ENCODE peak calls at places on chromosomes 3 and 15, in six cellular contexts. T, V, G, B, S and L are unnamed samples.
A peak's percentile ranks its signal among the peaks of the same experiment; 100 is the strongest.

GRCh38 chr15:72074335-72075060 is 43.5 kb downstream of the MYO9A start:
- DNase-seq in V (no peak), B (no peak), G (no peak), T (no peak), S (no peak), L (no peak)

GRCh38 chr3:127369356-127369935 is 81.6 kb upstream of the PRR20G start:
- DNase-seq in T (no peak), V (no peak), S (no peak), B (no peak), G (no peak), L (no peak)

GRCh38 chr3:2822611-2823010 is 287.6 kb downstream of the IL5RA start:
- DNase-seq in V (no peak), S (no peak), T (no peak), G (no peak), B (no peak), L (no peak)

GRCh38 chr3:47009225-47010049 is 30.0 kb downstream of the NBEAL2 start:
- DNase-seq in B (peak; percentile 90), S (peak; percentile 81), T (peak; percentile 77), G (peak; percentile 93), V (peak; percentile 86), L (peak; percentile 90)

GRCh38 chr3:49025005-49025792 is 3.3 kb downstream of the NDUFAF3 start:
- DNase-seq in B (no peak), G (no peak), T (no peak), V (no peak), S (no peak), L (no peak)

GRCh38 chr15:49890689-49891088 is 228.3 kb downstream of the ATP8B4 start:
- DNase-seq in V (no peak), B (no peak), G (no peak), S (no peak), T (no peak), L (no peak)

GRCh38 chr3:71400986-71401451 is 182.5 kb downstream of the FOXP1 start:
- DNase-seq in B (no peak), T (no peak), S (no peak), G (no peak), V (no peak), L (no peak)

GRCh38 chr3:109643590-109643989 is 306.2 kb upstream of the DPPA4 start:
- DNase-seq in G (no peak), T (peak; percentile 42), S (no peak), B (no peak), V (peak; percentile 76), L (no peak)

GRCh38 chr3:55534876-55535275 is 47.8 kb upstream of the WNT5A start:
- DNase-seq in T (peak; percentile 53), S (no peak), B (no peak), G (no peak), V (no peak), L (no peak)

GRCh38 chr15:42156266-42156922 is at the start of gene PLA2G4F:
- DNase-seq in G (no peak), B (no peak), V (no peak), S (no peak), T (peak; percentile 45), L (no peak)

GRCh38 chr3:147420361-147421183 is 11.4 kb downstream of the ZIC1 start:
- DNase-seq in V (no peak), B (no peak), T (no peak), S (no peak), G (no peak), L (no peak)

GRCh38 chr15:39099524-39099923 is 481.4 kb upstream of the THBS1 start:
- DNase-seq in B (no peak), V (peak; percentile 53), G (no peak), T (no peak), S (no peak), L (no peak)

GRCh38 chr3:32973982-32974381 is 22.5 kb downstream of the CCR4 start:
- DNase-seq in V (peak; percentile 6), G (no peak), T (no peak), B (no peak), S (peak; percentile 46), L (peak; percentile 22)

GRCh38 chr15:98678484-98678883 is 30.1 kb downstream of the IGF1R start:
- DNase-seq in S (no peak), B (no peak), T (no peak), G (no peak), V (no peak), L (no peak)

GRCh38 chr3:77042892-77043291 is 3.0 kb downstream of the ROBO2 start:
- DNase-seq in V (no peak), G (no peak), S (no peak), B (no peak), T (no peak), L (no peak)

GRCh38 chr15:62270216-62270921 is 105.3 kb upstream of the C2CD4B start:
- DNase-seq in S (no peak), T (no peak), G (no peak), B (no peak), V (no peak), L (no peak)

GRCh38 chr15:83733206-83733605 is 79.3 kb downstream of the ADAMTSL3 start:
- DNase-seq in V (peak; percentile 92), G (no peak), T (peak; percentile 98), B (no peak), S (no peak), L (peak; percentile 78)

GRCh38 chr3:191415566-191415965 is 45.4 kb upstream of the PYDC2 start:
- DNase-seq in S (no peak), T (no peak), V (no peak), G (no peak), B (no peak), L (no peak)

GRCh38 chr3:47108546-47108945 is 55.4 kb downstream of the SETD2 start:
- DNase-seq in V (peak; percentile 51), T (no peak), B (no peak), S (no peak), G (no peak), L (peak; percentile 17)

GRCh38 chr15:28019594-28020320 is 79.4 kb downstream of the OCA2 start:
- DNase-seq in V (no peak), G (no peak), T (no peak), S (no peak), B (no peak), L (no peak)

GRCh38 chr3:135023985-135024658 is 229.1 kb downstream of the EPHB1 start:
- DNase-seq in T (no peak), B (no peak), S (no peak), G (no peak), V (no peak), L (no peak)

GRCh38 chr15:64351265-64351664 is 4.7 kb downstream of the CSNK1G1 start:
- DNase-seq in V (peak; percentile 18), G (no peak), B (no peak), S (no peak), T (no peak), L (no peak)

GRCh38 chr3:138081371-138082084 is 33.9 kb downstream of the DZIP1L start:
- DNase-seq in T (peak; percentile 65), B (no peak), G (no peak), V (peak; percentile 80), S (no peak), L (no peak)

DNA sequence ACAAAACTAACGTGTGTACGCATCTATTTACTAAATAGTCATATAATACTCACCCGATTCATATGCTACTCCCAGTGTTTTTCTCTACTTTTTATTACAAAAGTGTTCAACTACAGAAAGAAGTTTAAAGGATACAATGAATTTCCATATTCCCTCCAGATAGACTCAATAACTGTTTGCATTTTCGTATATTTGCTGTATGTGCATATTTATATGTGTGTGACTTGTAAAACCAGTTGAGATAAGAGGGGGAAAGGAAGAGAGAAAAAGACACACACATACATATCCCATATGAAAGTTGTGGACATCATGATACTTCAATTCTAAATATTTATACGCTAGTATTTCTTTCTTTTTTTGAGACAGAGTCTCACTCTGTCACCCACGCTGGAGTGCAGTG is 14.1 kb downstream of the LIPC start:
- DNase-seq in S (no peak), V (no peak), T (no peak), B (no peak), G (no peak), L (no peak)
- H3K4me1 ChIP-seq in S (peaks cover 6% of the 10 kb centered on the region), V (peaks cover 26% of the 10 kb centered on the region), T (peaks cover 22% of the 10 kb centered on the region), B (peaks cover 36% of the 10 kb centered on the region), G (no peaks in the 10 kb centered on the region), L (peaks cover 70% of the 10 kb centered on the region)

GRCh38 chr3:194808709-194809108 is 123.0 kb downstream of the FAM43A start:
- DNase-seq in B (no peak), T (peak; percentile 89), G (no peak), S (no peak), V (peak; percentile 22), L (peak; percentile 26)
- H3K27me3 ChIP-seq in B (no peaks in the 10 kb centered on the region), T (peaks cover 45% of the 10 kb centered on the region), G (no peaks in the 10 kb centered on the region), S (peaks cover 9% of the 10 kb centered on the region), V (peaks cover 16% of the 10 kb centered on the region), L (no peaks in the 10 kb centered on the region)

GRCh38 chr15:95713315-95713714 is 617.2 kb upstream of the NR2F2 start:
- DNase-seq in S (no peak), T (no peak), V (no peak), G (no peak), B (no peak), L (no peak)
- H3K4me1 ChIP-seq in S (no peaks in the 10 kb centered on the region), T (peaks cover 4% of the 10 kb centered on the region), V (no peaks in the 10 kb centered on the region), G (peaks cover 2% of the 10 kb centered on the region), B (peaks cover 2% of the 10 kb centered on the region), L (no peaks in the 10 kb centered on the region)

DNA sequence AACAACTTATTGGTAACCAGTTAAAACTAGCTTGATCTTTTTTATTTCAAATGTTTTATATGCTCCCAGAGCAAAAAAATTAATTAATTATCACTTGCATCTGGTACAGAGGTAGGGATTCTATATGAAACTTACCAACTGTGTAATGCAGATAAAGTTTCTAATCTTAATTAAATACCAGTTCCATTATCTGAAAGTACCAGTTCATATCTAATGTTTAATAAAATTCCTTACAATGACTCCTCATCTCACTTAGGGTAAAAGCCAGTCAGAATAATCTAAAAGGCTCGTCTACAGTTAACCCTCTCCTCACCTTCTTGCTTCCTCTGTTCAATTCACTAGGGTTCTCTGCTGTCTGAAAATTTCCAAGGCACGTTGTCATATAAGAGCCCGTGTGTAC is 384.8 kb downstream of the RBMS3 start:
- DNase-seq in V (no peak), T (no peak), S (no peak), G (no peak), B (no peak), L (no peak)
- H3K27me3 ChIP-seq in V (no peaks in the 10 kb centered on the region), T (no peaks in the 10 kb centered on the region), S (no peaks in the 10 kb centered on the region), G (no peaks in the 10 kb centered on the region), B (no peaks in the 10 kb centered on the region), L (no peaks in the 10 kb centered on the region)

GRCh38 chr3:41580274-41580959 is 381.1 kb downstream of the CTNNB1 start:
- DNase-seq in B (no peak), T (no peak), G (no peak), V (no peak), S (no peak), L (peak; percentile 67)
- H3K4me1 ChIP-seq in B (peaks cover 11% of the 10 kb centered on the region), T (no peaks in the 10 kb centered on the region), G (peaks cover 5% of the 10 kb centered on the region), V (no peaks in the 10 kb centered on the region), S (no peaks in the 10 kb centered on the region), L (peaks cover 23% of the 10 kb centered on the region)

DNA sequence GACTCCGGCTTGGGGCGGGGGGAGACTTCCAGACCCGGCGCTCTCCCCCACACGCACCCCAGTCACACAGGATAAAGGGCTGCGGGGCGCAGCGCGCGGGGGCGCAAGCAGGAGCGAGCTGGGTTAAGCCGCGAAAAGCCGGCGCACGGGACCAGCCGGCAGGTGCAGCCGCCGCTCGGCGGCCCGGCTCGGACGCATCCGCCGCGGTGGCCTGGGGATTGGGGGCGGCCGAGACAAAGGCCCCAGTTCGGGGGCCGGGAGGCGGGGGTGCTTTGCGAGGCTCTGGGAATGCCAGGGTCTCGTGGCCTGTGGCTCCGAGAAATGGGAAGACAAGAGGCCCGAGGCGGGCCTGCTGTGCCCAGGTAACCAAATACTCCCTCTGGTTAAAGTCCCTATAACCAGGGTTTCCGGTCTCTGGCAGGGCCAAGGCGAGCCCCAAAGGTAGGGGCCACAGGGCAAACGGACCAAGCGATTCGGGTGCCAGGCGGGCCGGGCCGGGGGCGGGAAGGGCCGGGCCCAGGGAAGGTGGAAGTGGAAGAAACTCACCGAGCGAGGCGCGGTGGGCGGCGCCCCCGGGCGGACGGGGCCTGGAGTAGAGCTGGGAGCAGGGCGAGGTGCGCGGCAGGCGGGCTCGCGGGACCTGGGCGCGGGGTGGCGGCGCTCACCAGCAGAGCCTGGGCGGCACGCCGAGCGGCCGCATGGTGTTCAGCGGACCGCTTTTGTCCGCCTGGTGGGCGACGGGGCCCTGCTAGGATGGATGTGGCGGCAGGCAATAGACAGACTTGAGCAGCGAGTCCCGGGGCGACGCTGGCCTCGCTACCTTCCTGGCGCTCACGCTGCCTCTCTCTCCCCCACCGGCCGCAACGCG is at the start of gene GATA2:
- DNase-seq in G (no peak), T (no peak), B (no peak), V (no peak), S (no peak), L (no peak)
- H3K27me3 ChIP-seq in G (peaks cover 10% of the 10 kb centered on the region), T (peaks cover 100% of the 10 kb centered on the region), B (peaks cover 98% of the 10 kb centered on the region), V (peaks cover 86% of the 10 kb centered on the region), S (peaks cover 57% of the 10 kb centered on the region), L (no peaks in the 10 kb centered on the region)